ENCODE peak calls at places on chromosome 20, in six cellular contexts. C is tibial nerve, V is aorta, U is psoas muscle, T is lower lobe of right lung, D is choroid plexus epithelial cell. N is an unnamed sample.

GRCh38 chr20:53949319-53949839 is 121.0 kb downstream of the BCAS1 start:
- DNase-seq in C (no peak), T (peak), V (peak), D (peak), U (peak), N (peak)

GRCh38 chr20:10077886-10078285 is 43.1 kb downstream of the ANKEF1 start:
- DNase-seq in T (no peak), U (no peak), V (no peak), C (no peak), D (no peak), N (no peak)

GRCh38 chr20:31966991-31967655 is 828 bp upstream of the XKR7 start:
- DNase-seq in V (no peak), U (no peak), C (no peak), T (no peak), D (no peak), N (no peak)

GRCh38 chr20:19888269-19888669 is 128.9 kb upstream of the NAA20 start:
- DNase-seq in T (no peak), U (no peak), D (no peak), V (no peak), C (no peak), N (no peak)

GRCh38 chr20:36175016-36175415 is 20.5 kb downstream of the EPB41L1 start:
- DNase-seq in U (no peak), C (no peak), D (peak), T (no peak), V (no peak), N (no peak)

GRCh38 chr20:14879020-14879697 is 541.7 kb upstream of the FLRT3 start:
- DNase-seq in C (no peak), T (no peak), D (peak), U (no peak), V (no peak), N (peak)

GRCh38 chr20:54108817-54109216 is 38.4 kb upstream of the BCAS1 start:
- DNase-seq in T (no peak), V (no peak), U (no peak), D (no peak), C (no peak), N (no peak)

GRCh38 chr20:38889792-38890496 is 36.3 kb upstream of the FAM83D start:
- DNase-seq in U (no peak), T (no peak), C (no peak), V (no peak), D (no peak), N (no peak)

GRCh38 chr20:50153153-50153499 is 397 bp downstream of the PEDS1 start:
- DNase-seq in T (no peak), D (no peak), U (no peak), V (no peak), C (no peak), N (no peak)

GRCh38 chr20:15654208-15654649 is 919.0 kb downstream of the KIF16B start:
- DNase-seq in U (no peak), V (no peak), C (no peak), T (no peak), D (peak), N (peak)

GRCh38 chr20:12051206-12052163 is 133.8 kb downstream of the BTBD3 start:
- DNase-seq in U (no peak), C (no peak), D (no peak), V (no peak), T (no peak), N (no peak)

GRCh38 chr20:42461965-42462593 is 727.6 kb downstream of the PTPRT start:
- DNase-seq in D (no peak), T (no peak), V (no peak), U (no peak), C (no peak), N (no peak)

GRCh38 chr20:18705906-18706305 is 107.7 kb upstream of the SCP2D1 start:
- DNase-seq in V (no peak), U (no peak), D (peak), T (no peak), C (no peak), N (no peak)

GRCh38 chr20:17995967-17996819 is 27.4 kb downstream of the MGME1 start:
- DNase-seq in U (no peak), V (no peak), C (no peak), T (no peak), D (peak), N (peak)

GRCh38 chr20:53346266-53346665 is 247.4 kb downstream of the ZNF217 start:
- DNase-seq in D (no peak), C (no peak), V (no peak), T (no peak), U (no peak), N (no peak)

GRCh38 chr20:58693226-58694006 is 816 bp downstream of the NPEPL1 start:
- DNase-seq in T (no peak), C (no peak), D (no peak), V (peak), U (no peak), N (no peak)

GRCh38 chr20:21510414-21510971 is 3.4 kb downstream of the NKX2-2 start:
- DNase-seq in V (no peak), C (no peak), T (peak), D (no peak), U (no peak), N (no peak)

GRCh38 chr20:53371216-53371615 is 222.4 kb downstream of the ZNF217 start:
- DNase-seq in V (no peak), C (no peak), D (no peak), T (no peak), U (no peak), N (no peak)

DNA sequence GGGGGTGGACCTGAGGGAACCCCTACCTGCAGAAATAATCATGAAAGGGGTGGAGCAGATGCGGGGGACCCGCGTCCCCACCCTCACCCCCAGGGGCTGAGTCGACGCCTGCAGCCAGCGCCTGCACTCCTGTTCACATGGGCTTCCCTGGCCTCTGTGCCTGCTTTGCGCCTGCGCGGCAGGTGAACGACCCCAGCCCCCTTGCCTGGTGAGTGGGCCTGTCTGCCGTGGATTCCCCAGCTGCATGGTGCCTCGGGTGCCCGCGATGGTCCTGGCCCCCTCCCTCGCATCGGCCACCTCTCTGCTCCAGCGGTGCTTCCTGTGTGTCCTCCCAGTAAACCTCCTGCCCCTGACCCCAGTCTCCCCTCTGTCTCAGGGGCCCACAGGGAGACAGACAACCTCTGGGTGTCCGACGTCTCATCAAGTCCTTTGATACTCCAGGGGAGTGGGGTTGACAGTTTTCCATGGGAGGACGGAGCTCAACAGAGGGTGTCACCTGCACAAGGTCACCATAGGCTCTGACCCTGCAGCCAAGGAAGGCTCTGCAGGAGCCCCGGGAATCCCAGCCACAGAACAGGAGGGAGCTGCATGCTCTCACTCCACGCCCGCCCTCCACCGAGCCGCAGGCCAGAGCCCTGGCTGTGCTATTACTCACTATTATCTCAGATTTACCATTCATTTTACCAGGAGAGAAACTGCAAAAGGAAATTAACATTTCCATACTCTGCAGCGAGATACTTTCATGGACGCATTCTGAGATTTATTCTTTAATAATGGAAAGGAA is 18.6 kb upstream of the NTSR1 start:
- DNase-seq in V (no peak), D (no peak), T (no peak), C (no peak), U (no peak), N (no peak)
- H3K4me3 ChIP-seq in V (no peak), D (no peak), T (no peak), C (no peak), U (no peak), N (no peak)

GRCh38 chr20:57392130-57392445 is 892 bp downstream of the RBM38 start:
- DNase-seq in V (peak), D (no peak), T (peak), U (no peak), C (no peak), N (no peak)
- H3K4me3 ChIP-seq in V (peak), D (peak), T (peak), U (peak), C (peak), N (peak)

GRCh38 chr20:3248993-3249347 is 10.0 kb upstream of the SLC4A11 start:
- DNase-seq in D (no peak), C (no peak), T (no peak), U (no peak), V (no peak), N (no peak)
- H3K4me3 ChIP-seq in D (peak), C (no peak), T (peak), U (peak), V (no peak), N (peak)

GRCh38 chr20:25858495-25859425 is 162.1 kb upstream of the ZNF337 start:
- DNase-seq in V (no peak), T (no peak), U (no peak), D (no peak), C (no peak), N (no peak)

GRCh38 chr20:25859649-25860530 is 163.2 kb upstream of the ZNF337 start:
- DNase-seq in V (peak), C (no peak), T (peak), U (peak), D (peak), N (peak)

GRCh38 chr20:25864326-25864970 is 167.8 kb upstream of the ZNF337 start:
- DNase-seq in C (no peak), T (no peak), U (no peak), V (no peak), D (no peak), N (no peak)

GRCh38 chr20:25863536-25864325 is 167.1 kb upstream of the ZNF337 start:
- DNase-seq in T (peak), V (peak), D (peak), C (no peak), U (no peak), N (no peak)

DNA sequence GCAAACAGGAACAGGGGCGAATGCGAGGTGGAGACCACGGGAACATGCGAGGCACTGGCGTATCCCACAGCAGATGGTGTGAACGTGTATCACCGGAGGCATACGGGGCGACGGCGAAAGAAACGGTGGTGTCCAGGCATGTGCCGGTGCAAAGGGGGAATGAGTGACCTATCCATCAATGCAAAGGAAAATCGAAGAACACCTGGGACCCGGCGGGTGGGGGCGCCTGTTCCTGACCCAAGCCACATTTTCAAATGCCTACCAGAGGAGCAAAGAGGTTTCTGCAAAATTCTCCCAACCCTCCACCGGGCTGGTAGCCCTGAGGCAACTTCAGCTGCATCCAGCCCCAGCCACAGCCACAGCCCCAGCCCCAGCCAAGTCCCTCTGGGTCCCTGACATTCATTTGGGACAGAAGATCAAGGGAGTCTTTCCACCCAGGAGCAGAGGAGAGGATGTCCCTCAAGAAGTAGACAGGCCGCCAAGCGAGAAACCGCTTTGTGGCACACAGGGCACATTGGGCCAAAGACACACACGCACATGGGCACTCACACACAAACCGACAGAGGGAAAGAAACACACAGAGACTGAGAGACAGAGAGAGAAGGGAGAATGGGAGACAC is 164.0 kb upstream of the ZNF337 start:
- DNase-seq in D (no peak), V (peak), T (peak), U (no peak), C (no peak), N (no peak)
- H3K4me3 ChIP-seq in D (no peak), V (no peak), T (no peak), U (peak), C (no peak), N (no peak)

GRCh38 chr20:51593584-51593983 is 51.1 kb upstream of the NFATC2 start:
- DNase-seq in V (no peak), C (no peak), U (no peak), T (no peak), D (no peak), N (no peak)

GRCh38 chr20:51594999-51595532 is 52.5 kb upstream of the NFATC2 start:
- DNase-seq in V (peak), T (peak), C (peak), D (peak), U (peak), N (peak)

GRCh38 chr20:51591871-51592270 is 49.4 kb upstream of the NFATC2 start:
- DNase-seq in T (no peak), C (no peak), D (no peak), V (no peak), U (no peak), N (no peak)

GRCh38 chr20:51594206-51594998 is 51.9 kb upstream of the NFATC2 start:
- DNase-seq in V (no peak), T (no peak), D (no peak), C (no peak), U (no peak), N (no peak)

DNA sequence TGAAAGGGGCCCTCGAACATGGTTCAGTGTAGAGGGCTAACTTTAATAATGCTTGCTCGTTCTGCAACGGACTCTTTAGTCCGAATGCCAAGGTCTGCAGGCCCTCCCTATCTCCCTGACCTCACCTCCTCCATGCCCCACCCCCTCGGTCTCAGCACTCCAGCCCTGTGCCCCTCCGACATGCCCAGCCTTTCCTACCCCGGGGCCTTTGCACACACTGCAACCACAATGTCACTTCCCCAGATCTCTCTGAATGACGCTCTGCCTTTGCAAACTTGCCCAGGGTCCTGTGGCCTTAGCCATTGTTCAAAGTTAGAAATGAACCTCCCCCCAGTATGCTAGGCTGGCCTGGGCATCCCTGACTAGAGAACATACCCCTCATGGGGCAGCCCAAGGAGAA is 50.0 kb upstream of the NFATC2 start:
- DNase-seq in U (no peak), C (no peak), V (no peak), T (no peak), D (no peak), N (no peak)
- H3K4me3 ChIP-seq in U (no peak), C (no peak), V (no peak), T (no peak), D (no peak), N (no peak)

GRCh38 chr20:309306-309840 is 12.0 kb downstream of the ZCCHC3 start:
- DNase-seq in C (no peak), D (peak), V (no peak), U (no peak), T (no peak), N (no peak)
- H3K4me3 ChIP-seq in C (peak), D (peak), V (no peak), U (peak), T (peak), N (peak)

GRCh38 chr20:5718896-5719595 is 31.2 kb upstream of the SHLD1 start:
- DNase-seq in T (no peak), U (peak), C (no peak), V (no peak), D (no peak), N (no peak)
- H3K4me3 ChIP-seq in T (no peak), U (no peak), C (no peak), V (no peak), D (no peak), N (no peak)

GRCh38 chr20:641516-641913 is 11.5 kb downstream of the SRXN1 start:
- DNase-seq in V (no peak), D (no peak), T (no peak), C (no peak), U (no peak), N (no peak)

GRCh38 chr20:637559-637958 is 15.4 kb downstream of the SRXN1 start:
- DNase-seq in U (no peak), C (no peak), T (no peak), D (no peak), V (no peak), N (no peak)

GRCh38 chr20:635609-636338 is 17.2 kb downstream of the SRXN1 start:
- DNase-seq in V (no peak), D (no peak), U (no peak), C (no peak), T (no peak), N (no peak)

GRCh38 chr20:640674-641515 is 12.1 kb downstream of the SRXN1 start:
- DNase-seq in D (no peak), T (no peak), U (no peak), V (no peak), C (no peak), N (no peak)

GRCh38 chr20:638579-638978 is 14.4 kb downstream of the SRXN1 start:
- DNase-seq in T (no peak), V (no peak), C (no peak), D (no peak), U (no peak), N (no peak)
- H3K4me3 ChIP-seq in T (no peak), V (no peak), C (no peak), D (no peak), U (no peak), N (no peak)

DNA sequence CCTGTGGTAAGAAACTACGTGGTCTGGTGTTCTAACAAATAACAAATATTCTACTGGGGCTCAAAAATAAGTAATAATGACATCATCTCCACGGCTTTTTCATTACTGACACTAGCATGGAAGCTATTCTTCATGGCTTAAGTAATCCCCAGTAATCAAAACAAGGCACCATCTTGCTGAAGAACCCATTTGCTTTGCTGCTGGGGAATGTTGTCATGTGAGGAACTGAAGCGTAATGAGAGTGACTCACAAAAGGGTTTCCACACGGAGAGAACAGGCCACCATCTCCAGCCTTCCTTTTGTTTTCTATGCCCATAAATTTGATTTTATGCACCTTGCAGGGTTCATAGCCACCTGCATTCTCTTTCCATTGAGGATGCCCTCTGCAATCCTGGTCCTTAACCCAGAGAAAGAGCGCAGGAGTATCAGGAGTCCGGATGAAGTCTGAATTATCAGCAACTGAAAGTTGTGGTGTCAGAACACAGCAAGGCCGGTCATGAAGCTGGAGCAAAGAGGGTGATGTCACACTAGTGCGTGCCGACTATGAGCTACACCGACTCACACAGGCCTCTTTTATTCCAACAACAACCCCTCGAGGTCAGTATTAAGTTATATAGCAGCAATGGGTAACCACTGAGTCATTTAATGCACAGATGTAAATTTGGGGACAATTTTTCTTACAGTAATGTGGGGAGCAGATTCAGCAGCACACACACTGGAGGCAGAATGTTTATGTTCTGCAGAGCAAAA is 173.7 kb upstream of the SSTR4 start:
- DNase-seq in T (no peak), C (no peak), U (no peak), D (peak), V (no peak), N (no peak)
- H3K4me3 ChIP-seq in T (no peak), C (no peak), U (no peak), D (no peak), V (no peak), N (no peak)

N was measured in astrocyte of the spinal cord.